ENCODE peak calls at places on chromosome 21, in seven cellular contexts. E is ovary, F is thyroid gland, W is tibial nerve, H is endothelial cell, G is astrocyte of the spinal cord, J is bronchial epithelial cell. T is an unnamed sample.

GRCh38 chr21:34956416-34957316 is 92.4 kb downstream of the RUNX1 start:
- DNase-seq in E (no peak), F (no peak), W (no peak), H (no peak), G (no peak), J (no peak), T (no peak)

GRCh38 chr21:31566611-31567010 is 92.9 kb upstream of the SOD1 start:
- DNase-seq in E (no peak), F (no peak), W (no peak), H (no peak), G (no peak), J (no peak), T (no peak)

GRCh38 chr21:36917487-36918158 is 48.8 kb downstream of the HLCS start:
- DNase-seq in E (no peak), F (no peak), W (no peak), H (peak; percentile 19), G (peak; percentile 68), J (peak; percentile 60), T (peak; percentile 28)

GRCh38 chr21:36647279-36648093 is 51.4 kb upstream of the SIM2 start:
- DNase-seq in E (no peak), F (no peak), W (no peak), H (peak; percentile 46), G (peak; percentile 60), J (peak; percentile 13), T (no peak)

GRCh38 chr21:27060190-27060589 is 93.3 kb upstream of the ADAMTS5 start:
- DNase-seq in E (no peak), F (no peak), W (no peak), H (no peak), G (peak; percentile 37), J (peak; percentile 56), T (no peak)

GRCh38 chr21:35606578-35606977 is 453.7 kb downstream of the SETD4 start:
- DNase-seq in E (no peak), F (no peak), W (no peak), H (no peak), G (no peak), J (peak; percentile 90), T (no peak)

GRCh38 chr21:38850277-38850951 is 44.7 kb downstream of the ETS2 start:
- DNase-seq in E (no peak), F (no peak), W (no peak), H (no peak), G (no peak), J (no peak), T (no peak)

GRCh38 chr21:34933609-34934345 is 115.3 kb downstream of the RUNX1 start:
- DNase-seq in E (no peak), F (no peak), W (no peak), H (no peak), G (no peak), J (no peak), T (no peak)

GRCh38 chr21:38800924-38801744 is 4.6 kb upstream of the ETS2 start:
- DNase-seq in E (no peak), F (no peak), W (no peak), H (no peak), G (no peak), J (peak; percentile 99), T (no peak)

DNA sequence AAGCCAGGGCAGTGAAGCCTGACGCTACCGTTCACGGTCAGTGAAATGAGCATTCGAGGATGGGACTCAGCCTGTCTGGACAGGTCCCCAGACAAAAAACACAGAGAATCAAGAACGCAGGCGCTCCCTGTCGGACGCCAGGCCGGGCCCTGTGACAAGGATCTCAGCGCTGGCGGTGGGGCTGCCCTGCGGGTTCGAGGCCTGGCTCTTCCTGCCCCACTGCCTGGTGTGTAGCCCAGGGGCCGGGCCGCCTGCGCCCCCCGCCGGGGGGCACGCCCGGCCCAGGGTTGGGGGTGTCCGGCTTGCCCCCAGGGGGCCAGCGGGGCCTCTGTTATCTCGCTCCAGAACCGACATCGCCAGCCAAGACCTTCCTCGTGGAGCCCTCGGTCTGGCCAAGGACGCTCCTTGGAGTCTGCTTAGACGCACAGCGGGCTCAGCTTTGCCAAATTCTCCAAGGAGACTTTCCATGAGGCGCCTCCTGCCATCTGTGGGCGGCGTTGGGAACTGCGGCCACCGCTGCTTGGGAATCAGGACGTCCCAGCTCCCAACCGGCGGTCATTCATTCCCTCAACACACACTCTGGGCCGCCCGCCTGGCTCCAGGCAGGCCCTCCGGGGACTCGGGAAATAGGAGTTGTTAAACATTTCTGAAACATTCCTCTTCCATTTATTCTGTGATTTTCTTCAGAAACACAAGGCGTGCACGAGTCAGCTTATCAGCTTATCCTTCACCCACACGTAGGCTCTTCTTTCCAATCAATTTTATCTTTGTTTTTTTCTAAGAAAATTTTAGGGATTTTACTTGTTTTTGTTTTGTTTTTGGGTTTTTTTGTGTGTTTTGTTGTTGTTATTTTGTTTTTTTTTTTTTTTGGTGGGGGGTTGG is 11.3 kb upstream of the RIPK4 start:
- DNase-seq in E (peak; percentile 83), F (peak; percentile 93), W (peak; percentile 81), H (peak; percentile 95), G (peak; percentile 72), J (peak; percentile 79), T (peak; percentile 90)
- TF ChIP-seq CTCF in E (peak; percentile 75), F (peak; percentile 95), W (peak; percentile 85), H (peak; percentile 80), G (peak; percentile 81), J (peak; percentile 97), T (peak; percentile 87)

GRCh38 chr21:32611471-32611997 is 643 bp downstream of the CFAP298 start:
- DNase-seq in E (peak; percentile 51), F (peak; percentile 23), W (no peak), H (peak; percentile 56), G (peak; percentile 12), J (peak; percentile 18), T (peak; percentile 37)
- TF ChIP-seq CTCF in E (no peak), F (no peak), W (no peak), H (no peak), G (no peak), J (no peak), T (no peak)

GRCh38 chr21:15520811-15521643 is 208.8 kb upstream of the USP25 start:
- DNase-seq in E (no peak), F (no peak), W (no peak), H (no peak), G (no peak), J (no peak), T (no peak)
- TF ChIP-seq CTCF in E (no peak), F (no peak), W (no peak), H (no peak), G (peak; percentile 23), J (peak; percentile 11), T (peak; percentile 21)

GRCh38 chr21:44390886-44391285 is 37.5 kb downstream of the TRPM2 start:
- DNase-seq in E (peak; percentile 4), F (no peak), W (no peak), H (no peak), G (no peak), J (no peak), T (no peak)
- TF ChIP-seq CTCF in E (no peak), F (no peak), W (no peak), H (no peak), G (no peak), J (no peak), T (no peak)

DNA sequence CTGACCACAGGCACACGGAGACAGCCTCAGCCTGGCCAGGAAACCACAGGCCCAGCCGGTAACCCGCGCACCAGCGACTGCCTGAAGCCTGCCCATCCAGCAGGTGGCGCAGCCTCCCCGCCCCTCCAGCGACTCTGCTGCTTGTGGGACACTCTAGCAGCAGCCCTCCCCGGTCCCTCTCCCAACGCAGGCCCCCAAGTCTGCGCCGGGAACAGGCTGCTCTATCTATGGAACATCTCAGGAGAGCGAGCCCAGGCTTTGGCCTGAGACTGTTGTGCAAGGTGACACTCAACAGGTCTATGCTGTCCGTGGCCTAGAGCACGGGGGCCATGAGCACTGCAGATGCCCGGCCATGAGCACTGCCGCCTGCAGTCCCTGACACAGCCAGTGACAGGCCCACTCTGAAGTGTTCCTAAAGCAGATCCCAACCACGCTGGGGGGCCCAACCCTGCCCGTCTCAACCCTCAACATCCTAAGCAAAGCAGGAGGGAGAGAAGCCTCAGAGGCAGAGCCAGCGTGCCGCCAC is 28.4 kb downstream of the WDR4 start:
- DNase-seq in E (no peak), F (no peak), W (no peak), H (peak; percentile 63), G (no peak), J (no peak), T (peak; percentile 43)
- TF ChIP-seq CTCF in E (no peak), F (no peak), W (peak; percentile 14), H (peak; percentile 47), G (peak; percentile 51), J (peak; percentile 58), T (peak; percentile 6)

GRCh38 chr21:45581322-45581712 is 39.1 kb upstream of the SLC19A1 start:
- DNase-seq in E (no peak), F (no peak), W (no peak), H (no peak), G (no peak), J (no peak), T (no peak)
- TF ChIP-seq CTCF in E (no peak), F (no peak), W (no peak), H (no peak), G (no peak), J (no peak), T (no peak)

GRCh38 chr21:42255038-42255601 is 36.2 kb downstream of the ABCG1 start:
- DNase-seq in E (no peak), F (no peak), W (no peak), H (no peak), G (no peak), J (no peak), T (no peak)

GRCh38 chr21:42257091-42257760 is 38.3 kb downstream of the ABCG1 start:
- DNase-seq in E (no peak), F (no peak), W (no peak), H (no peak), G (no peak), J (no peak), T (peak; percentile 52)

GRCh38 chr21:42254631-42255030 is 35.7 kb downstream of the ABCG1 start:
- DNase-seq in E (no peak), F (no peak), W (no peak), H (no peak), G (no peak), J (no peak), T (no peak)

GRCh38 chr21:42255825-42256224 is 36.9 kb downstream of the ABCG1 start:
- DNase-seq in E (no peak), F (no peak), W (no peak), H (no peak), G (no peak), J (no peak), T (no peak)

DNA sequence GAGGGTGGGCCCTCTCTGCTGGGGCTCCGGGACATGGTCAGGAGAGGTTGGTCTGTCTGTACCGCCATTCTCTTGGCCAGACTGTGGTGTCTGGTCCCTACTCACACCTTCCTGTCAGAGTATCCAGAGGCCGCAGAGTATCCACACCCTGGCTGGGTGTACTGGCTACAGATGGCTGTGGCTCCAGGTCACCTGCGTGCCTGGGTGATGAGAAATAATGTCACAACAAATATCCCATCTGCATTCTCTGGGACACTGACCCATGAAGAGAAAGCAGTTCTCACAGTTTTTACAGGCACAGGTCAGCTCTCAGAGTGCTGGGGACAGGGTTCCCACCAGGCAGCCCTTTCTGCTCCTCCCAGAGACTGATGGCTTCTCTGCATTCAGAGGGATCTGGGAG is 37.4 kb downstream of the ABCG1 start:
- DNase-seq in E (no peak), F (no peak), W (no peak), H (no peak), G (no peak), J (no peak), T (no peak)
- TF ChIP-seq CTCF in E (no peak), F (no peak), W (no peak), H (no peak), G (no peak), J (no peak), T (no peak)

GRCh38 chr21:33265664-33266049 is 510 bp upstream of the IL10RB start:
- DNase-seq in E (no peak), F (peak; percentile 33), W (no peak), H (no peak), G (no peak), J (peak; percentile 45), T (peak; percentile 59)
- TF ChIP-seq CTCF in E (no peak), F (no peak), W (no peak), H (no peak), G (no peak), J (no peak), T (no peak)

T was measured in testis.